ENCODE peak calls at places on chromosomes 2 and 18, in nine cellular contexts. I, M, L, W, T, K, B, X and J are unnamed samples.
A peak's percentile ranks its signal among the peaks of the same experiment; 100 is the strongest.

GRCh38 chr2:138010890-138011289 is 46.6 kb downstream of the HNMT start:
- DNase-seq in I (no peak), M (no peak), L (no peak), W (no peak), T (no peak), K (no peak), B (no peak), X (no peak), J (no peak)

GRCh38 chr18:44896817-44897216 is 216.1 kb downstream of the SETBP1 start:
- DNase-seq in I (no peak), M (no peak), L (no peak), W (no peak), T (no peak), K (no peak), B (no peak), X (no peak), J (no peak)

GRCh38 chr18:48319796-48320638 is 89.2 kb downstream of the ZBTB7C start:
- DNase-seq in I (peak; percentile 68), M (peak; percentile 24), L (no peak), W (no peak), T (no peak), K (no peak), B (no peak), X (no peak), J (no peak)

GRCh38 chr2:68974251-68974650 is at the start of gene GKN1:
- DNase-seq in I (peak; percentile 25), M (no peak), L (no peak), W (no peak), T (no peak), K (no peak), B (no peak), X (no peak), J (no peak)

GRCh38 chr2:101479328-101479727 is 4.4 kb upstream of the RFX8 start:
- DNase-seq in I (no peak), M (no peak), L (no peak), W (no peak), T (no peak), K (no peak), B (no peak), X (no peak), J (no peak)

GRCh38 chr2:31136732-31137131 is 1.5 kb downstream of the GALNT14 start:
- DNase-seq in I (no peak), M (no peak), L (no peak), W (no peak), T (no peak), K (no peak), B (no peak), X (peak; percentile 33), J (no peak)

GRCh38 chr2:88517759-88518201 is 65.3 kb upstream of the FOXI3 start:
- DNase-seq in I (no peak), M (no peak), L (peak; percentile 69), W (no peak), T (no peak), K (no peak), B (no peak), X (no peak), J (peak; percentile 13)

GRCh38 chr2:236676131-236676873 is 106.7 kb downstream of the ACKR3 start:
- DNase-seq in I (no peak), M (no peak), L (no peak), W (no peak), T (no peak), K (no peak), B (peak; percentile 2), X (no peak), J (no peak)

GRCh38 chr2:101330253-101330921 is 21.9 kb upstream of the RNF149 start:
- DNase-seq in I (no peak), M (no peak), L (peak; percentile 67), W (no peak), T (no peak), K (peak; percentile 59), B (peak; percentile 67), X (no peak), J (no peak)

GRCh38 chr2:98921062-98921461 is 15.0 kb downstream of the CRACDL start:
- DNase-seq in I (no peak), M (no peak), L (no peak), W (no peak), T (no peak), K (no peak), B (no peak), X (no peak), J (no peak)

GRCh38 chr2:237486819-237487448 is at the start of gene MLPH:
- DNase-seq in I (peak; percentile 62), M (peak; percentile 50), L (peak; percentile 66), W (no peak), T (no peak), K (peak; percentile 82), B (peak; percentile 60), X (peak; percentile 89), J (peak; percentile 79)